ENCODE peak calls at places on chromosomes 11 and 22, in nine cellular contexts. O is astrocyte of the cerebellum, I is PC-3, R is testis, V is AG04450, H is IMR-90, B is MM.1S, T is fibroblast of mammary gland, D is fibroblast of lung. J is an unnamed sample.

GRCh38 chr22:21015051-21016006 is at the start of gene P2RX6:
- DNase-seq in V (no peak), D (peak), B (no peak), O (no peak), R (no peak), I (peak), H (peak), T (peak), J (no peak)

GRCh38 chr11:101129203-101129943 is at the start of gene PGR:
- DNase-seq in B (no peak), I (no peak), R (peak), H (no peak), D (no peak), V (no peak), O (no peak), T (peak), J (peak)

GRCh38 chr22:20211409-20211996 is 56.6 kb downstream of the RTN4R start:
- DNase-seq in B (no peak), V (no peak), D (no peak), O (no peak), H (no peak), T (no peak), R (no peak), I (no peak), J (no peak)

GRCh38 chr11:66617148-66617814 is 851 bp downstream of the RBM14 start:
- DNase-seq in I (peak), V (no peak), R (peak), D (peak), O (no peak), H (no peak), B (peak), T (peak), J (peak)

GRCh38 chr11:117816151-117816741 is 8.3 kb downstream of the FXYD2 start:
- DNase-seq in O (no peak), D (peak), V (peak), T (peak), I (peak), R (no peak), B (no peak), H (peak), J (no peak)

GRCh38 chr11:46472662-46472994 is 81.1 kb upstream of the CHRM4 start:
- DNase-seq in H (no peak), D (no peak), I (peak), T (no peak), B (no peak), R (peak), V (no peak), O (no peak), J (no peak)

GRCh38 chr22:22798232-22798616 is 89.4 kb upstream of the IGLL5 start:
- DNase-seq in D (no peak), V (no peak), H (no peak), B (no peak), R (no peak), T (no peak), O (no peak), I (no peak), J (no peak)

GRCh38 chr11:86696004-86696403 is 23.6 kb upstream of the ME3 start:
- DNase-seq in O (peak), R (no peak), D (peak), T (peak), H (peak), B (no peak), V (peak), I (peak), J (no peak)

GRCh38 chr11:122628691-122629555 is 26.6 kb upstream of the UBASH3B start:
- DNase-seq in H (peak), I (peak), B (peak), T (peak), R (peak), D (peak), V (peak), O (peak), J (peak)

GRCh38 chr22:45629469-45630089 is 42.1 kb upstream of the ATXN10 start:
- DNase-seq in D (no peak), V (no peak), I (no peak), O (no peak), H (no peak), R (no peak), B (no peak), T (no peak), J (no peak)

GRCh38 chr11:1300569-1301187 is 8.8 kb downstream of the TOLLIP start:
- DNase-seq in R (peak), O (no peak), D (no peak), T (no peak), B (no peak), I (no peak), H (no peak), V (no peak), J (no peak)

GRCh38 chr11:69140635-69141034 is 15.1 kb upstream of the SMIM38 start:
- DNase-seq in V (no peak), I (no peak), B (no peak), O (no peak), H (no peak), R (no peak), D (no peak), T (no peak), J (no peak)

GRCh38 chr11:117431436-117431835 is 103.8 kb downstream of the CEP164 start:
- DNase-seq in H (no peak), D (no peak), O (no peak), V (no peak), B (no peak), I (no peak), T (no peak), R (no peak), J (no peak)

GRCh38 chr11:76629853-76630599 is 40.5 kb downstream of the LRRC32 start:
- DNase-seq in T (peak), R (peak), B (no peak), H (peak), O (no peak), V (no peak), I (no peak), D (no peak), J (peak)

GRCh38 chr11:117884994-117885393 is 8.5 kb upstream of the FXYD6 start:
- DNase-seq in V (peak), O (no peak), T (peak), H (peak), I (no peak), R (peak), D (peak), B (no peak), J (no peak)

GRCh38 chr22:36816635-36817428 is at the start of gene PVALB:
- DNase-seq in V (no peak), R (peak), T (peak), O (no peak), D (peak), B (peak), I (peak), H (peak), J (no peak)

GRCh38 chr11:65898656-65899355 is 1.4 kb downstream of the FOSL1 start:
- DNase-seq in T (no peak), H (no peak), D (no peak), B (no peak), O (no peak), R (no peak), I (no peak), V (no peak), J (no peak)

GRCh38 chr11:25198704-25199103 is 701.9 kb downstream of the LUZP2 start:
- DNase-seq in R (no peak), V (no peak), H (no peak), I (no peak), T (no peak), B (no peak), O (no peak), D (no peak), J (no peak)

GRCh38 chr11:64763804-64764611 is 4.2 kb upstream of the PYGM start:
- DNase-seq in B (no peak), R (no peak), V (no peak), D (no peak), H (no peak), O (no peak), T (no peak), I (no peak), J (no peak)

GRCh38 chr22:44451016-44451415 is 47.0 kb downstream of the RTL6 start:
- DNase-seq in B (no peak), O (no peak), I (no peak), T (no peak), R (no peak), D (no peak), V (no peak), H (no peak), J (no peak)

GRCh38 chr22:23888615-23889401 is 5.4 kb upstream of the MIF start:
- DNase-seq in T (peak), D (peak), V (no peak), B (no peak), H (peak), I (peak), O (no peak), R (no peak), J (no peak)

GRCh38 chr11:114257621-114258558 is 38.3 kb upstream of the NNMT start:
- DNase-seq in V (no peak), T (peak), B (no peak), R (peak), D (no peak), O (no peak), H (no peak), I (no peak), J (peak)

GRCh38 chr11:100863080-100863581 is 176.0 kb downstream of the ARHGAP42 start:
- DNase-seq in I (peak), D (peak), H (peak), O (peak), B (peak), T (peak), R (peak), V (peak), J (peak)

GRCh38 chr11:23310276-23310675 is 450.0 kb upstream of the CCDC179 start:
- DNase-seq in R (no peak), H (peak), D (peak), B (no peak), V (no peak), T (no peak), O (no peak), I (peak), J (no peak)

GRCh38 chr11:69342588-69343330 is 48.8 kb downstream of the MYEOV start:
- DNase-seq in B (no peak), O (no peak), R (no peak), T (no peak), H (no peak), I (no peak), D (no peak), V (no peak), J (no peak)

GRCh38 chr11:127733552-127733951 is 733.0 kb upstream of the KIRREL3 start:
- DNase-seq in D (no peak), V (no peak), T (no peak), I (no peak), B (no peak), H (no peak), O (no peak), R (no peak), J (no peak)

GRCh38 chr11:13970986-13971385 is 8.5 kb downstream of the SPON1 start:
- DNase-seq in H (no peak), V (no peak), T (peak), I (peak), R (no peak), O (no peak), D (no peak), B (peak), J (no peak)

GRCh38 chr11:114179234-114179941 is 116.8 kb upstream of the NNMT start:
- DNase-seq in D (no peak), T (peak), R (peak), B (no peak), H (no peak), I (no peak), V (no peak), O (peak), J (peak)

GRCh38 chr11:23494981-23495380 is 634.7 kb upstream of the CCDC179 start:
- DNase-seq in O (no peak), T (no peak), V (no peak), B (no peak), D (no peak), R (no peak), H (no peak), I (peak), J (no peak)

GRCh38 chr11:29306527-29306926 is 710.3 kb downstream of the KCNA4 start:
- DNase-seq in V (peak), I (peak), O (peak), T (peak), H (peak), D (peak), R (no peak), B (no peak), J (no peak)

GRCh38 chr11:102986815-102987214 is 31.3 kb upstream of the MMP13 start:
- DNase-seq in H (peak), D (peak), R (no peak), V (no peak), O (peak), T (peak), B (no peak), I (peak), J (no peak)

GRCh38 chr11:17012712-17013547 is 1.3 kb downstream of the PLEKHA7 start:
- DNase-seq in R (peak), T (peak), H (peak), I (peak), D (peak), V (no peak), B (no peak), O (peak), J (peak)

GRCh38 chr11:75946531-75947530 is 131.8 kb downstream of the UVRAG start:
- DNase-seq in T (peak), I (peak), D (peak), V (no peak), R (peak), B (peak), H (peak), O (peak), J (no peak)

GRCh38 chr11:41281131-41281742 is 178.2 kb downstream of the LRRC4C start:
- DNase-seq in D (peak), B (no peak), O (peak), H (no peak), R (no peak), I (peak), T (no peak), V (no peak), J (no peak)

GRCh38 chr11:72736452-72737069 is 15.6 kb downstream of the ARAP1 start:
- DNase-seq in I (peak), B (no peak), R (peak), H (peak), O (no peak), D (peak), T (peak), V (no peak), J (no peak)

GRCh38 chr11:106249857-106250256 is 172.4 kb downstream of the AASDHPPT start:
- DNase-seq in R (no peak), B (no peak), H (no peak), T (no peak), O (peak), V (no peak), D (peak), I (no peak), J (no peak)

GRCh38 chr11:96272542-96273306 is 70.3 kb downstream of the MAML2 start:
- DNase-seq in D (peak), B (no peak), I (peak), V (no peak), T (peak), O (no peak), R (no peak), H (peak), J (no peak)

GRCh38 chr11:43282607-43283440 is 29.0 kb upstream of the API5 start:
- DNase-seq in I (peak), T (peak), R (peak), B (peak), H (peak), D (peak), V (no peak), O (no peak), J (no peak)

GRCh38 chr11:87038235-87038960 is 664 bp downstream of the TMEM135 start:
- DNase-seq in H (no peak), V (no peak), D (no peak), B (no peak), O (no peak), T (no peak), R (no peak), I (peak), J (no peak)

GRCh38 chr11:11045156-11045670 is 187.4 kb upstream of the ZBED5 start:
- DNase-seq in R (no peak), D (no peak), I (no peak), T (no peak), V (no peak), H (no peak), B (no peak), O (no peak), J (no peak)

GRCh38 chr11:11044137-11044855 is 186.4 kb upstream of the ZBED5 start:
- DNase-seq in V (no peak), I (no peak), O (no peak), R (no peak), H (no peak), D (no peak), B (no peak), T (no peak), J (no peak)

GRCh38 chr11:11043676-11044075 is 185.8 kb upstream of the ZBED5 start:
- DNase-seq in R (no peak), I (no peak), D (no peak), B (no peak), V (no peak), O (no peak), H (no peak), T (no peak), J (no peak)

GRCh38 chr11:11047851-11048610 is 190.2 kb upstream of the ZBED5 start:
- DNase-seq in I (no peak), O (no peak), T (no peak), V (no peak), D (no peak), B (no peak), R (no peak), H (no peak), J (no peak)
- H3K4me3 ChIP-seq in I (no peak), O (no peak), T (no peak), V (no peak), D (no peak), B (no peak), R (no peak), H (no peak), J (no peak)

DNA sequence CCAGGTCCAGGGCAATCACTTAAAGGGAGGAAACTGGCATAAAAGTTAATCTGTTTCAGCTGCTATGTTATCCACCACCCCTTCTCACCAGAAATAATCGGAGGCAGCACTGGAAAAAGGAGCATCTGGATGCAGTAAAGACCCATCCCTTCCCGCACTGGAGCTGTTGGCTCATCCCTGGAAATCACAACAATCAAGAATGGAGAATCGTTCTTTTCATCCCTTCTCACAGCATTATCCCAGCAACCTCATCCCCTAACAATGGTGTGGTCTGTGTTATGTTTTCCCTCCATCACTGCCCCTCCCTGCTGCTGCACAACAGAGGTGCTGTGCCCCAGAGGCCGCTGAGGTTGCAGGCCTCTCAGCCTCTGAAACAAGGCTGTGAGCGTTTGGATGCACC is 98.9 kb downstream of the GAB2 start:
- DNase-seq in V (no peak), T (no peak), D (no peak), R (no peak), O (no peak), B (no peak), I (no peak), H (no peak), J (no peak)
- H3K4me3 ChIP-seq in V (no peak), T (no peak), D (no peak), R (no peak), O (no peak), B (no peak), I (no peak), H (no peak), J (no peak)

DNA sequence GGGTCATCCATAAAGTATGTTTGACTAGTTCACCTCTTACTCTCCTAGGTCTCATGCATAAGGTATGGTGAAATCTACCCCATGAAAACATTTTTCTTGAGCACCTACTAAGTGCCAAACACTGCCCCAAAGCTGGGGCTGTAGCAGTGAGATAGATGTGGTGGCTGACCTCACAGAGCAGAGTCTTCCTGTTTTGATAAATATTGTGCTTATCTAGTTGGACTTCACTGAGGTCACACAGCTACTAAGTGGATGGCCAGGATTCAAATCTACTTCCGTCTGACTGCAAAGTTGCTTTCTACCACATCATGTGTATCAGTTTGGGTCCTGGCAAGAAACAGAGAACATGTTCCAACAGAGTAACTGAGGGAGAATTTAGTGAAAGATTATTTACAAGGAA is 6.4 kb upstream of the HTATIP2 start:
- DNase-seq in I (no peak), D (no peak), O (no peak), V (no peak), T (no peak), B (no peak), R (no peak), H (no peak), J (no peak)
- H3K4me3 ChIP-seq in I (no peak), D (no peak), O (no peak), V (no peak), T (no peak), B (no peak), R (no peak), H (no peak), J (no peak)

DNA sequence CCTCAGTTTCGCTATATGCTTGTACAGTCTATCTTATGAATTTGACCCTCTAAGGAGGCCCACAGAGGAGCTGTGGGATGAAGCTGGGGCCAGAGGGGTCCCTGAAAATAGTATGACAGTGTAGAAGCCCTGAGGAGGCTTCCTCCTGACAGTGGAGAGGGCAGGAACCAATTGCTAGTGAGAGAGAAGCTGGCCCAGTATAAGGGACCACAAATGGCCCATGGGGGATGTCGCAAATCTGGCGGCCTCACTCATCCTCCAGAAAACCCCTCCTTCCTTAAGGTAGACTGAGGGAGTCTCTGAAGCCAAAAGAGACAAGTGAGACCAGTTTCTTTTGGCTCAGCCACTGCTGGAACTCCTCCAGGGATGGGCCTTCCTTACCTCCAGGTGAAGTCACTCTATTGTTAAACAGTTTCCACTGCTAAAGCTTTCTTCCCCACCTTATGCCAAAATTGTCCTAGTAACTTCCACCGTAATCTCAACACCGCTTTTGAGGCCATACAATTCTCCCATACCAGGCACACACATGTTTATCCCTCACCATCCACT is 17.8 kb upstream of the CASTOR1 start:
- DNase-seq in I (no peak), B (no peak), V (no peak), H (no peak), O (no peak), R (no peak), D (no peak), T (no peak), J (no peak)
- H3K4me3 ChIP-seq in I (no peak), B (no peak), V (no peak), H (no peak), O (no peak), R (no peak), D (no peak), T (no peak), J (no peak)